ENCODE peak calls at places on chromosomes 6 and 20, in six cellular contexts. F, A, M, E, T and C are unnamed samples.

GRCh38 chr6:72811971-72812421 is 190.1 kb downstream of the KCNQ5 start:
- DNase-seq in M (no peak), A (no peak), F (no peak), E (no peak), T (peak; percentile 8), C (no peak)

GRCh38 chr6:32439708-32440214 is at the start of gene HLA-DRA:
- DNase-seq in M (peak; percentile 31), E (peak; percentile 72), F (no peak), T (peak; percentile 81), A (peak; percentile 62), C (peak; percentile 56)

GRCh38 chr20:64173116-64173515 is 8.9 kb downstream of the MYT1 start:
- DNase-seq in F (no peak), E (no peak), T (no peak), M (no peak), A (no peak), C (no peak)

GRCh38 chr6:38567436-38567835 is 72.3 kb downstream of the BTBD9 start:
- DNase-seq in M (no peak), E (peak; percentile 21), A (no peak), T (peak; percentile 63), F (no peak), C (no peak)

GRCh38 chr6:128507337-128508310 is 12.8 kb downstream of the PTPRK start:
- DNase-seq in M (peak; percentile 99), F (no peak), E (no peak), A (no peak), T (peak; percentile 51), C (no peak)

GRCh38 chr6:43074847-43075741 is 1.0 kb upstream of the PTK7 start:
- DNase-seq in T (no peak), E (no peak), F (no peak), M (no peak), A (no peak), C (peak; percentile 50)

GRCh38 chr6:167350322-167350721 is 25.4 kb downstream of the TTLL2 start:
- DNase-seq in M (no peak), A (no peak), F (no peak), T (no peak), E (no peak), C (no peak)

GRCh38 chr6:116154887-116155286 is 29.0 kb upstream of the COL10A1 start:
- DNase-seq in E (no peak), A (no peak), F (no peak), T (no peak), M (no peak), C (no peak)

GRCh38 chr20:57652865-57653545 is 32.8 kb upstream of the ZBP1 start:
- DNase-seq in M (no peak), E (no peak), F (peak; percentile 1), T (no peak), A (no peak), C (peak; percentile 17)

GRCh38 chr6:42026540-42026939 is 23.8 kb upstream of the TAF8 start:
- DNase-seq in M (no peak), A (no peak), E (no peak), T (no peak), F (no peak), C (no peak)

GRCh38 chr6:152981219-152981618 is 1.6 kb downstream of the FBXO5 start:
- DNase-seq in F (no peak), T (no peak), A (no peak), M (no peak), E (no peak), C (no peak)

GRCh38 chr20:13302647-13303425 is 81.8 kb downstream of the ISM1 start:
- DNase-seq in M (peak; percentile 49), E (peak; percentile 4), T (peak; percentile 21), F (peak; percentile 55), A (peak; percentile 16), C (peak; percentile 37)

GRCh38 chr20:15889924-15890256 is 683.4 kb downstream of the KIF16B start:
- DNase-seq in E (no peak), T (no peak), A (no peak), M (no peak), F (no peak), C (no peak)

GRCh38 chr6:167569879-167570278 is 245.0 kb downstream of the TTLL2 start:
- DNase-seq in E (no peak), M (no peak), A (no peak), T (no peak), F (no peak), C (no peak)

GRCh38 chr6:25692472-25692871 is 40.5 kb downstream of the SCGN start:
- DNase-seq in A (no peak), T (no peak), E (no peak), M (no peak), F (no peak), C (no peak)

GRCh38 chr6:169529931-169530761 is 171.7 kb downstream of the WDR27 start:
- DNase-seq in E (no peak), M (no peak), T (no peak), F (peak; percentile 5), A (no peak), C (peak; percentile 14)

GRCh38 chr6:44270526-44271405 is 516 bp downstream of the TMEM151B start:
- DNase-seq in M (no peak), A (peak; percentile 85), E (no peak), F (no peak), T (no peak), C (no peak)

GRCh38 chr6:90493332-90493731 is 93.5 kb downstream of the MAP3K7 start:
- DNase-seq in M (no peak), E (no peak), T (peak; percentile 91), F (no peak), A (no peak), C (peak; percentile 23)

GRCh38 chr6:141562801-141563763 is 569.6 kb upstream of the GJE1 start:
- DNase-seq in F (peak; percentile 12), T (peak; percentile 97), E (peak; percentile 73), M (peak; percentile 74), A (peak; percentile 64), C (peak; percentile 87)

GRCh38 chr6:116596815-116597214 is 19.5 kb upstream of the RSPH4A start:
- DNase-seq in M (peak; percentile 23), A (no peak), F (no peak), T (peak; percentile 22), E (no peak), C (peak; percentile 30)

GRCh38 chr6:26568601-26569432 is 27.9 kb upstream of the ABT1 start:
- DNase-seq in F (no peak), M (peak; percentile 95), A (peak; percentile 86), T (peak; percentile 97), E (peak; percentile 92), C (peak; percentile 92)

GRCh38 chr6:71394001-71394432 is 105.4 kb downstream of the OGFRL1 start:
- DNase-seq in A (no peak), M (no peak), E (no peak), T (no peak), F (no peak), C (no peak)

GRCh38 chr6:56959938-56960337 is 5.0 kb downstream of the BEND6 start:
- DNase-seq in M (no peak), A (no peak), T (peak; percentile 33), E (no peak), F (no peak), C (no peak)

GRCh38 chr6:83252717-83253116 is 59.6 kb downstream of the RWDD2A start:
- DNase-seq in F (no peak), E (no peak), A (no peak), T (peak; percentile 16), M (no peak), C (no peak)

GRCh38 chr20:55090301-55090700 is 614.9 kb downstream of the DOK5 start:
- DNase-seq in M (no peak), A (no peak), E (no peak), F (no peak), T (no peak), C (no peak)

GRCh38 chr6:153790048-153790447 is 249.0 kb upstream of the OPRM1 start:
- DNase-seq in T (no peak), E (peak; percentile 19), M (peak; percentile 49), A (no peak), F (peak; percentile 2), C (peak; percentile 7)

GRCh38 chr20:62776692-62777527 is 19.4 kb upstream of the MRGBP start:
- DNase-seq in T (no peak), F (no peak), E (peak; percentile 75), A (peak; percentile 88), M (peak; percentile 58), C (peak; percentile 59)

GRCh38 chr6:46796842-46797241 is 3.7 kb downstream of the MEP1A start:
- DNase-seq in E (no peak), M (no peak), F (no peak), T (no peak), A (no peak), C (no peak)
- TF ChIP-seq POLR2A in E (no peak), M (no peak), F (no peak), T (no peak), A (no peak), C (no peak)

GRCh38 chr6:50380409-50381105 is 330.8 kb upstream of the DEFB112 start:
- DNase-seq in T (no peak), A (no peak), M (no peak), F (no peak), E (no peak), C (no peak)
- H3K4me3 ChIP-seq in T (no peak overlapping the region), A (no peak overlapping the region), M (peak overlapping the region; percentile 26), F (no peak overlapping the region), E (no peak overlapping the region), C (no peak overlapping the region)

DNA sequence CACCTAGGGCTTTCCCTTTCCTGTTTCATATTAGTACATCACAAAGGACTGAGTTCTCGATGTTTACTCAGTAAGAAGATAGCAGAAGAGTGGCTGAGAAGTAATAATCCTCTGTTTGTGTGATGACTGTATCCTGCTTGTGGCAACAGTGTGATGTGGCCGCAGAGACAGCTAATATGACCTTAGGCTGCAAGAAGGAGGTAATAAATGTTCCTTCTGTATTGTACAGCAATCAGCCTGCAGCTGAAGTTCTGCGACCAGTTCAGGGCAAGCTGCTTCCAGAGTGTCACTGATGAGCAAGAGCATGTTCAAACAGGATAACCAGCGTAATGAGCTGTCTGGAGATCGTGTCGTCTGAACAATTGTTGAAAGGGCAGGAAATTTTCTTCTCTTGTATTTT is 70.9 kb downstream of the OPN5 start:
- DNase-seq in A (no peak), F (no peak), T (no peak), M (no peak), E (no peak), C (no peak)
- TF ChIP-seq MAX in A (no peak), F (no peak), T (no peak), M (no peak), E (no peak), C (no peak)

GRCh38 chr20:2470051-2470431 is 548 bp downstream of the SNRPB start:
- DNase-seq in T (peak; percentile 60), A (peak; percentile 45), F (peak; percentile 87), E (no peak), M (peak; percentile 65), C (peak; percentile 85)
- TF ChIP-seq POLR2A in T (no peak), A (no peak), F (no peak), E (no peak), M (no peak), C (no peak)

GRCh38 chr20:37915800-37916570 is 13.1 kb downstream of the VSTM2L start:
- DNase-seq in A (peak; percentile 53), T (no peak), M (peak; percentile 40), E (no peak), F (no peak), C (no peak)
- H3K4me3 ChIP-seq in A (no peak overlapping the region), T (no peak overlapping the region), M (peak overlapping the region; percentile 25), E (no peak overlapping the region), F (no peak overlapping the region), C (no peak overlapping the region)